ENCODE peak calls at places on chromosomes 4 and X, in seven cellular contexts. One of them, this sample, is unnamed.

GRCh38 chr4:42150653-42151567 is 1.5 kb downstream of the BEND4 start:
- DNase-seq in body of pancreas: no peak
- DNase-seq in lung: no peak
- DNase-seq in astrocyte of the spinal cord: no peak
- DNase-seq in nephron progenitor cell: peak
- DNase-seq in mucosa of descending colon: peak
- DNase-seq in endothelial cell: peak
- DNase-seq in this sample: no peak

GRCh38 chrX:53279296-53280237 is 1.8 kb downstream of the IQSEC2 start:
- DNase-seq in body of pancreas: no peak
- DNase-seq in lung: no peak
- DNase-seq in astrocyte of the spinal cord: no peak
- DNase-seq in nephron progenitor cell: no peak
- DNase-seq in mucosa of descending colon: peak
- DNase-seq in endothelial cell: no peak
- DNase-seq in this sample: no peak

GRCh38 chr4:119597377-119597776 is 31.2 kb downstream of the PDE5A start:
- DNase-seq in body of pancreas: no peak
- DNase-seq in lung: no peak
- DNase-seq in astrocyte of the spinal cord: no peak
- DNase-seq in nephron progenitor cell: no peak
- DNase-seq in mucosa of descending colon: no peak
- DNase-seq in endothelial cell: no peak
- DNase-seq in this sample: no peak

GRCh38 chr4:108094131-108094530 is 74.6 kb downstream of the LEF1 start:
- DNase-seq in body of pancreas: no peak
- DNase-seq in lung: no peak
- DNase-seq in astrocyte of the spinal cord: no peak
- DNase-seq in nephron progenitor cell: no peak
- DNase-seq in mucosa of descending colon: no peak
- DNase-seq in endothelial cell: no peak
- DNase-seq in this sample: no peak

GRCh38 chr4:140049924-140050681 is 103.9 kb downstream of the MAML3 start:
- DNase-seq in body of pancreas: no peak
- DNase-seq in lung: no peak
- DNase-seq in astrocyte of the spinal cord: peak
- DNase-seq in nephron progenitor cell: peak
- DNase-seq in mucosa of descending colon: no peak
- DNase-seq in endothelial cell: peak
- DNase-seq in this sample: no peak

GRCh38 chrX:16797358-16797757 is 11.1 kb downstream of the TXLNG start:
- DNase-seq in body of pancreas: no peak
- DNase-seq in lung: no peak
- DNase-seq in astrocyte of the spinal cord: peak
- DNase-seq in nephron progenitor cell: no peak
- DNase-seq in mucosa of descending colon: no peak
- DNase-seq in endothelial cell: no peak
- DNase-seq in this sample: no peak

GRCh38 chrX:153882086-153882498 is 3.9 kb downstream of the L1CAM start:
- DNase-seq in body of pancreas: no peak
- DNase-seq in lung: no peak
- DNase-seq in astrocyte of the spinal cord: no peak
- DNase-seq in nephron progenitor cell: no peak
- DNase-seq in mucosa of descending colon: no peak
- DNase-seq in endothelial cell: no peak
- DNase-seq in this sample: peak

GRCh38 chr4:110633358-110634319 is 10.8 kb upstream of the PITX2 start:
- DNase-seq in body of pancreas: no peak
- DNase-seq in lung: no peak
- DNase-seq in astrocyte of the spinal cord: no peak
- DNase-seq in nephron progenitor cell: peak
- DNase-seq in mucosa of descending colon: no peak
- DNase-seq in endothelial cell: peak
- DNase-seq in this sample: no peak

GRCh38 chr4:175739612-175740011 is 72.5 kb downstream of the GPM6A start:
- DNase-seq in body of pancreas: no peak
- DNase-seq in lung: no peak
- DNase-seq in astrocyte of the spinal cord: no peak
- DNase-seq in nephron progenitor cell: no peak
- DNase-seq in mucosa of descending colon: no peak
- DNase-seq in endothelial cell: no peak
- DNase-seq in this sample: no peak

GRCh38 chrX:103878466-103879151 is 46.6 kb upstream of the RAB9B start:
- DNase-seq in body of pancreas: no peak
- DNase-seq in lung: no peak
- DNase-seq in astrocyte of the spinal cord: peak
- DNase-seq in nephron progenitor cell: no peak
- DNase-seq in mucosa of descending colon: peak
- DNase-seq in endothelial cell: no peak
- DNase-seq in this sample: peak

GRCh38 chrX:154516655-154517100 is 646 bp upstream of the FAM3A start:
- DNase-seq in body of pancreas: no peak
- DNase-seq in lung: peak
- DNase-seq in astrocyte of the spinal cord: peak
- DNase-seq in nephron progenitor cell: no peak
- DNase-seq in mucosa of descending colon: peak
- DNase-seq in endothelial cell: no peak
- DNase-seq in this sample: no peak

GRCh38 chr4:17561195-17561909 is 15.6 kb upstream of the LAP3 start:
- DNase-seq in body of pancreas: no peak
- DNase-seq in lung: no peak
- DNase-seq in astrocyte of the spinal cord: peak
- DNase-seq in nephron progenitor cell: no peak
- DNase-seq in mucosa of descending colon: no peak
- DNase-seq in endothelial cell: no peak
- DNase-seq in this sample: no peak

GRCh38 chr4:67929447-67929846 is 33.8 kb downstream of the TMPRSS11A start:
- DNase-seq in body of pancreas: no peak
- DNase-seq in lung: no peak
- DNase-seq in astrocyte of the spinal cord: peak
- DNase-seq in nephron progenitor cell: no peak
- DNase-seq in mucosa of descending colon: no peak
- DNase-seq in endothelial cell: no peak
- DNase-seq in this sample: no peak

GRCh38 chrX:71159335-71159734 is 14.7 kb downstream of the NLGN3 start:
- DNase-seq in body of pancreas: no peak
- DNase-seq in lung: no peak
- DNase-seq in astrocyte of the spinal cord: no peak
- DNase-seq in nephron progenitor cell: no peak
- DNase-seq in mucosa of descending colon: no peak
- DNase-seq in endothelial cell: no peak
- DNase-seq in this sample: no peak

GRCh38 chr4:24105183-24106039 is 215.6 kb upstream of the PPARGC1A start:
- DNase-seq in body of pancreas: no peak
- DNase-seq in lung: no peak
- DNase-seq in astrocyte of the spinal cord: peak
- DNase-seq in nephron progenitor cell: no peak
- DNase-seq in mucosa of descending colon: peak
- DNase-seq in endothelial cell: no peak
- DNase-seq in this sample: no peak

GRCh38 chr4:100190643-100191600 is 654 bp upstream of the DDIT4L start:
- DNase-seq in body of pancreas: no peak
- DNase-seq in lung: no peak
- DNase-seq in astrocyte of the spinal cord: peak
- DNase-seq in nephron progenitor cell: peak
- DNase-seq in mucosa of descending colon: no peak
- DNase-seq in endothelial cell: peak
- DNase-seq in this sample: no peak

GRCh38 chr4:89254847-89255246 is 52.8 kb downstream of the GPRIN3 start:
- DNase-seq in body of pancreas: peak
- DNase-seq in lung: no peak
- DNase-seq in astrocyte of the spinal cord: no peak
- DNase-seq in nephron progenitor cell: peak
- DNase-seq in mucosa of descending colon: peak
- DNase-seq in endothelial cell: peak
- DNase-seq in this sample: no peak

GRCh38 chrX:40646489-40647306 is 663 bp downstream of the CXorf38 start:
- DNase-seq in body of pancreas: peak
- DNase-seq in lung: peak
- DNase-seq in astrocyte of the spinal cord: peak
- DNase-seq in nephron progenitor cell: peak
- DNase-seq in mucosa of descending colon: peak
- DNase-seq in endothelial cell: peak
- DNase-seq in this sample: no peak

GRCh38 chr4:1494416-1495315 is 88.4 kb upstream of the NKX1-1 start:
- DNase-seq in body of pancreas: no peak
- DNase-seq in lung: no peak
- DNase-seq in astrocyte of the spinal cord: no peak
- DNase-seq in nephron progenitor cell: no peak
- DNase-seq in mucosa of descending colon: no peak
- DNase-seq in endothelial cell: no peak
- DNase-seq in this sample: peak

GRCh38 chrX:50769389-50770063 is 44.5 kb downstream of the SHROOM4 start:
- DNase-seq in body of pancreas: peak
- DNase-seq in lung: peak
- DNase-seq in astrocyte of the spinal cord: no peak
- DNase-seq in nephron progenitor cell: no peak
- DNase-seq in mucosa of descending colon: peak
- DNase-seq in endothelial cell: no peak
- DNase-seq in this sample: no peak

GRCh38 chrX:41043950-41044349 is 41.3 kb upstream of the USP9X start:
- DNase-seq in body of pancreas: no peak
- DNase-seq in lung: no peak
- DNase-seq in astrocyte of the spinal cord: peak
- DNase-seq in nephron progenitor cell: no peak
- DNase-seq in mucosa of descending colon: no peak
- DNase-seq in endothelial cell: no peak
- DNase-seq in this sample: no peak

DNA sequence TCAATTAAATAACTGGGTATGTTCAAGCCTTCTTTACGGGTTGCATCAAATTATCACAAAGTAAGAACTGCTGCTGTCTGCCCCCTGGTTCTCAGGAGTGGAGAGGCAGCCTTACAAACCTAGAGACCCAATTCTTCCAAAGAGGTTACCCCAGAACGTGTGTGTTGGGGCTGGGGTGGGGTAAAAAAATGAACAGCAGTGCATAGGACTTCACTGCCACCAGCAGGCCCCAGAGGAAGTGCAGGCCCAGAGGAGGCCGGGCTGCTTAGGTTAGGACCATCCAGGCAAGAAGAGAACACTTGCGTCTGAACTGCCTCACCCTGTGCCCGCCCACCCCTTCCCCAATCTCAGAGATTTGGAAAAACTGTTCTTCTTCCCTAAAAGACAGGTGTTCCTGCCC is 1.5 kb upstream of the NWD2 start:
- DNase-seq in body of pancreas: no peak
- DNase-seq in lung: no peak
- DNase-seq in astrocyte of the spinal cord: no peak
- DNase-seq in nephron progenitor cell: peak
- DNase-seq in mucosa of descending colon: peak
- DNase-seq in endothelial cell: peak
- DNase-seq in this sample: no peak
- TF ChIP-seq CTCF in body of pancreas: no peak
- TF ChIP-seq CTCF in lung: no peak
- TF ChIP-seq CTCF in astrocyte of the spinal cord: no peak
- TF ChIP-seq CTCF in nephron progenitor cell: no peak
- TF ChIP-seq CTCF in mucosa of descending colon: no peak
- TF ChIP-seq CTCF in endothelial cell: no peak
- TF ChIP-seq CTCF in this sample: no peak

DNA sequence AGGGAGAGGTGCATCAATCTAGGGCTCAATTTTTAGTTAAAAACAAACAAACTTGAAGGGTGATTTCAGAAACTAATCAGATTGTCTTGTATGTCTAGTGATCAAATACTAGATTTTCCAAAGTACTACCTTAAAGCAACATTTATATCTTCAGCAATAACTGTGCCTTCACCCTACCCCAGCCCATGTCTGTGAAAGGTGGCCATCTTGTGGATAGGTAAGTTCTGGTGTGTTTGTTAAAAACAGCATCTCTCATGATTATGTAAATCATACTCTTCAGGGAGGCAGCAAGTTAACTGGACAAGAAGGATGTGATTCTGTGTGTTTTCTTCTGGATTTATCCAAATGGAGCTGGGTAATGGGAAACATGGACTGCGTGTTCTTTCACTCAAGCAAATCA is 81.4 kb upstream of the ACSL1 start:
- DNase-seq in body of pancreas: no peak
- DNase-seq in lung: no peak
- DNase-seq in astrocyte of the spinal cord: no peak
- DNase-seq in nephron progenitor cell: no peak
- DNase-seq in mucosa of descending colon: no peak
- DNase-seq in endothelial cell: no peak
- DNase-seq in this sample: no peak
- TF ChIP-seq CTCF in body of pancreas: peak
- TF ChIP-seq CTCF in lung: no peak
- TF ChIP-seq CTCF in astrocyte of the spinal cord: no peak
- TF ChIP-seq CTCF in nephron progenitor cell: no peak
- TF ChIP-seq CTCF in mucosa of descending colon: no peak
- TF ChIP-seq CTCF in endothelial cell: no peak
- TF ChIP-seq CTCF in this sample: no peak

GRCh38 chr4:150078996-150079581 is 844 bp downstream of the DCLK2 start:
- DNase-seq in body of pancreas: peak
- DNase-seq in lung: peak
- DNase-seq in astrocyte of the spinal cord: peak
- DNase-seq in nephron progenitor cell: peak
- DNase-seq in mucosa of descending colon: peak
- DNase-seq in endothelial cell: peak
- DNase-seq in this sample: peak
- TF ChIP-seq CTCF in body of pancreas: peak
- TF ChIP-seq CTCF in lung: no peak
- TF ChIP-seq CTCF in astrocyte of the spinal cord: no peak
- TF ChIP-seq CTCF in nephron progenitor cell: no peak
- TF ChIP-seq CTCF in mucosa of descending colon: no peak
- TF ChIP-seq CTCF in endothelial cell: no peak
- TF ChIP-seq CTCF in this sample: no peak

GRCh38 chr4:3721186-3721585 is 45.0 kb upstream of the ADRA2C start:
- DNase-seq in body of pancreas: no peak
- DNase-seq in lung: no peak
- DNase-seq in astrocyte of the spinal cord: no peak
- DNase-seq in nephron progenitor cell: no peak
- DNase-seq in mucosa of descending colon: no peak
- DNase-seq in endothelial cell: no peak
- DNase-seq in this sample: no peak

GRCh38 chr4:3720461-3720860 is 45.7 kb upstream of the ADRA2C start:
- DNase-seq in body of pancreas: no peak
- DNase-seq in lung: no peak
- DNase-seq in astrocyte of the spinal cord: no peak
- DNase-seq in nephron progenitor cell: no peak
- DNase-seq in mucosa of descending colon: no peak
- DNase-seq in endothelial cell: no peak
- DNase-seq in this sample: no peak

GRCh38 chr4:3723232-3723642 is 42.9 kb upstream of the ADRA2C start:
- DNase-seq in body of pancreas: no peak
- DNase-seq in lung: no peak
- DNase-seq in astrocyte of the spinal cord: no peak
- DNase-seq in nephron progenitor cell: no peak
- DNase-seq in mucosa of descending colon: no peak
- DNase-seq in endothelial cell: no peak
- DNase-seq in this sample: no peak

GRCh38 chr4:3722446-3723231 is 43.5 kb upstream of the ADRA2C start:
- DNase-seq in body of pancreas: no peak
- DNase-seq in lung: no peak
- DNase-seq in astrocyte of the spinal cord: no peak
- DNase-seq in nephron progenitor cell: no peak
- DNase-seq in mucosa of descending colon: no peak
- DNase-seq in endothelial cell: no peak
- DNase-seq in this sample: no peak

DNA sequence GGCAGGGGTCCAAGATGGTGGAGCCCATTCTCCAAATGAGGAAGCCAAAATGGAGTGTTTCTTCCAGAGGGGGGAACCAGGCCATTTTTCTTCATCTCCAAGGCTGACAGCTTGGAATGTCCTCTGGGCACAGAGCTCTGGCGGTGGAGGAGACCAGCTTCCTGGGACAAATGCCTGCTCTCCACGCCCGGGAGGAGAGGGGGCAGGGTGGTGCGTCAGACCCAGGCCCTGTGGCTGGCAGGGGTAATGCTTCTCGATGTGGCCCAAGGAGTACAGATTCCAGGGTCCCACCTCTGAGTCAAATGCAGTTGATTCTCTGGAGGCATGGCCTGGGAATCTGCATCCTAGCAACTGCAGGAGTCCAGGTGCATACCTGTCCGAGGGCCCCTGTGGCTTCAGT is 44.6 kb upstream of the ADRA2C start:
- DNase-seq in body of pancreas: no peak
- DNase-seq in lung: no peak
- DNase-seq in astrocyte of the spinal cord: no peak
- DNase-seq in nephron progenitor cell: no peak
- DNase-seq in mucosa of descending colon: no peak
- DNase-seq in endothelial cell: no peak
- DNase-seq in this sample: no peak
- TF ChIP-seq CTCF in body of pancreas: no peak
- TF ChIP-seq CTCF in lung: no peak
- TF ChIP-seq CTCF in astrocyte of the spinal cord: no peak
- TF ChIP-seq CTCF in nephron progenitor cell: no peak
- TF ChIP-seq CTCF in mucosa of descending colon: no peak
- TF ChIP-seq CTCF in endothelial cell: no peak
- TF ChIP-seq CTCF in this sample: no peak

This sample was measured in RWPE2.